ENCODE peak calls at places on chromosomes 6 and 20, in eight cellular contexts. One of them, this sample, is unnamed.

GRCh38 chr6:168061269-168062210 is 17.5 kb downstream of the FRMD1 start:
- DNase-seq in activated CD8-positive, alpha-beta memory T cell treated with anti-CD3 and anti-CD28 coated beads for 24 hours: no peak
- DNase-seq in hypothalamus: no peak
- DNase-seq in iris pigment epithelial cell: no peak
- DNase-seq in transverse colon: peak
- DNase-seq in NCI-H1417: peak
- DNase-seq in A172: no peak
- DNase-seq in mammary epithelial cell: no peak
- DNase-seq in this sample: no peak

GRCh38 chr20:53412600-53413187 is 180.9 kb downstream of the ZNF217 start:
- DNase-seq in A172: no peak
- DNase-seq in transverse colon: no peak
- DNase-seq in mammary epithelial cell: no peak
- DNase-seq in NCI-H1417: no peak
- DNase-seq in hypothalamus: no peak
- DNase-seq in activated CD8-positive, alpha-beta memory T cell treated with anti-CD3 and anti-CD28 coated beads for 24 hours: no peak
- DNase-seq in iris pigment epithelial cell: no peak
- DNase-seq in this sample: no peak

GRCh38 chr20:51800132-51800721 is 2.1 kb downstream of the SALL4 start:
- DNase-seq in activated CD8-positive, alpha-beta memory T cell treated with anti-CD3 and anti-CD28 coated beads for 24 hours: peak
- DNase-seq in transverse colon: peak
- DNase-seq in mammary epithelial cell: peak
- DNase-seq in hypothalamus: peak
- DNase-seq in A172: no peak
- DNase-seq in NCI-H1417: peak
- DNase-seq in iris pigment epithelial cell: peak
- DNase-seq in this sample: peak

GRCh38 chr6:25014806-25015560 is 79.2 kb upstream of the RIPOR2 start:
- DNase-seq in A172: no peak
- DNase-seq in transverse colon: no peak
- DNase-seq in iris pigment epithelial cell: peak
- DNase-seq in mammary epithelial cell: peak
- DNase-seq in NCI-H1417: peak
- DNase-seq in activated CD8-positive, alpha-beta memory T cell treated with anti-CD3 and anti-CD28 coated beads for 24 hours: peak
- DNase-seq in hypothalamus: peak
- DNase-seq in this sample: no peak

GRCh38 chr6:115838763-115839401 is 221.8 kb downstream of the FRK start:
- DNase-seq in iris pigment epithelial cell: peak
- DNase-seq in NCI-H1417: peak
- DNase-seq in transverse colon: peak
- DNase-seq in A172: peak
- DNase-seq in mammary epithelial cell: peak
- DNase-seq in hypothalamus: no peak
- DNase-seq in activated CD8-positive, alpha-beta memory T cell treated with anti-CD3 and anti-CD28 coated beads for 24 hours: no peak
- DNase-seq in this sample: peak

GRCh38 chr6:148915889-148916288 is 169.1 kb downstream of the UST start:
- DNase-seq in NCI-H1417: peak
- DNase-seq in transverse colon: no peak
- DNase-seq in A172: no peak
- DNase-seq in iris pigment epithelial cell: no peak
- DNase-seq in mammary epithelial cell: no peak
- DNase-seq in activated CD8-positive, alpha-beta memory T cell treated with anti-CD3 and anti-CD28 coated beads for 24 hours: no peak
- DNase-seq in hypothalamus: no peak
- DNase-seq in this sample: no peak

GRCh38 chr6:24673625-24674024 is 6.7 kb downstream of the ACOT13 start:
- DNase-seq in A172: no peak
- DNase-seq in mammary epithelial cell: no peak
- DNase-seq in transverse colon: no peak
- DNase-seq in iris pigment epithelial cell: no peak
- DNase-seq in hypothalamus: no peak
- DNase-seq in activated CD8-positive, alpha-beta memory T cell treated with anti-CD3 and anti-CD28 coated beads for 24 hours: no peak
- DNase-seq in NCI-H1417: no peak
- DNase-seq in this sample: peak

GRCh38 chr20:44409132-44409600 is 53.7 kb downstream of the HNF4A start:
- DNase-seq in iris pigment epithelial cell: peak
- DNase-seq in A172: peak
- DNase-seq in NCI-H1417: no peak
- DNase-seq in activated CD8-positive, alpha-beta memory T cell treated with anti-CD3 and anti-CD28 coated beads for 24 hours: no peak
- DNase-seq in hypothalamus: no peak
- DNase-seq in mammary epithelial cell: peak
- DNase-seq in transverse colon: no peak
- DNase-seq in this sample: no peak

GRCh38 chr6:5695260-5696245 is 311.2 kb downstream of the NRN1 start:
- DNase-seq in iris pigment epithelial cell: peak
- DNase-seq in A172: peak
- DNase-seq in activated CD8-positive, alpha-beta memory T cell treated with anti-CD3 and anti-CD28 coated beads for 24 hours: no peak
- DNase-seq in hypothalamus: no peak
- DNase-seq in mammary epithelial cell: peak
- DNase-seq in NCI-H1417: no peak
- DNase-seq in transverse colon: peak
- DNase-seq in this sample: peak

GRCh38 chr20:58111340-58112016 is 117.0 kb downstream of the ANKRD60 start:
- DNase-seq in A172: no peak
- DNase-seq in iris pigment epithelial cell: no peak
- DNase-seq in mammary epithelial cell: no peak
- DNase-seq in hypothalamus: peak
- DNase-seq in activated CD8-positive, alpha-beta memory T cell treated with anti-CD3 and anti-CD28 coated beads for 24 hours: peak
- DNase-seq in transverse colon: no peak
- DNase-seq in NCI-H1417: no peak
- DNase-seq in this sample: no peak